ENCODE peak calls at places on chromosomes 13 and 19, in four cellular contexts. One of them, this sample, is unnamed.

GRCh38 chr13:27450921-27451461 is 627 bp upstream of the MTIF3 start:
- DNase-seq in suprapubic skin: peak
- DNase-seq in psoas muscle: peak
- DNase-seq in LNCaP clone FGC: peak
- DNase-seq in this sample: peak

GRCh38 chr13:34164585-34164984 is 346.6 kb downstream of the RFC3 start:
- DNase-seq in LNCaP clone FGC: no peak
- DNase-seq in suprapubic skin: no peak
- DNase-seq in psoas muscle: no peak
- DNase-seq in this sample: no peak

GRCh38 chr13:108629353-108629752 is at the start of gene MYO16:
- DNase-seq in psoas muscle: no peak
- DNase-seq in suprapubic skin: no peak
- DNase-seq in LNCaP clone FGC: no peak
- DNase-seq in this sample: no peak

GRCh38 chr19:58393725-58394033 is 1.8 kb upstream of the RNF225 start:
- DNase-seq in LNCaP clone FGC: no peak
- DNase-seq in suprapubic skin: no peak
- DNase-seq in psoas muscle: no peak
- DNase-seq in this sample: no peak

GRCh38 chr13:24671367-24672117 is 8.7 kb upstream of the ATP12A start:
- DNase-seq in suprapubic skin: no peak
- DNase-seq in LNCaP clone FGC: peak
- DNase-seq in psoas muscle: no peak
- DNase-seq in this sample: peak

GRCh38 chr19:33413868-33414666 is 40.6 kb downstream of the CEBPG start:
- DNase-seq in suprapubic skin: no peak
- DNase-seq in psoas muscle: no peak
- DNase-seq in LNCaP clone FGC: no peak
- DNase-seq in this sample: no peak

GRCh38 chr19:38617764-38618589 is at the start of gene MAP4K1:
- DNase-seq in LNCaP clone FGC: no peak
- DNase-seq in suprapubic skin: no peak
- DNase-seq in psoas muscle: peak
- DNase-seq in this sample: no peak

GRCh38 chr13:81409284-81409683 is 1068.4 kb upstream of the SPRY2 start:
- DNase-seq in suprapubic skin: no peak
- DNase-seq in LNCaP clone FGC: no peak
- DNase-seq in psoas muscle: no peak
- DNase-seq in this sample: no peak

GRCh38 chr19:16188521-16188920 is 3.3 kb downstream of the FAM32A start:
- DNase-seq in suprapubic skin: no peak
- DNase-seq in psoas muscle: no peak
- DNase-seq in LNCaP clone FGC: no peak
- DNase-seq in this sample: no peak

GRCh38 chr13:32041429-32041828 is 9.9 kb downstream of the FRY start:
- DNase-seq in LNCaP clone FGC: no peak
- DNase-seq in suprapubic skin: no peak
- DNase-seq in psoas muscle: no peak
- DNase-seq in this sample: no peak

GRCh38 chr13:21075303-21076264 is 14.2 kb upstream of the LATS2 start:
- DNase-seq in psoas muscle: peak
- DNase-seq in LNCaP clone FGC: no peak
- DNase-seq in suprapubic skin: no peak
- DNase-seq in this sample: peak

GRCh38 chr13:112824429-112824828 is 134.6 kb downstream of the ATP11A start:
- DNase-seq in psoas muscle: no peak
- DNase-seq in suprapubic skin: peak
- DNase-seq in LNCaP clone FGC: no peak
- DNase-seq in this sample: no peak

GRCh38 chr19:36140289-36141038 is 598 bp downstream of the CAPNS1 start:
- DNase-seq in psoas muscle: peak
- DNase-seq in suprapubic skin: peak
- DNase-seq in LNCaP clone FGC: no peak
- DNase-seq in this sample: peak

GRCh38 chr19:9782282-9782681 is 13.7 kb upstream of the ZNF846 start:
- DNase-seq in psoas muscle: no peak
- DNase-seq in suprapubic skin: no peak
- DNase-seq in LNCaP clone FGC: no peak
- DNase-seq in this sample: no peak

GRCh38 chr13:74264333-74264732 is 130.1 kb upstream of the KLF12 start:
- DNase-seq in suprapubic skin: no peak
- DNase-seq in psoas muscle: no peak
- DNase-seq in LNCaP clone FGC: no peak
- DNase-seq in this sample: no peak

GRCh38 chr13:112442483-112443090 is 66.4 kb downstream of the SPACA7 start:
- DNase-seq in suprapubic skin: peak
- DNase-seq in psoas muscle: no peak
- DNase-seq in LNCaP clone FGC: no peak
- DNase-seq in this sample: no peak

GRCh38 chr19:6041071-6041470 is 63.1 kb upstream of the RANBP3 start:
- DNase-seq in psoas muscle: no peak
- DNase-seq in suprapubic skin: no peak
- DNase-seq in LNCaP clone FGC: no peak
- DNase-seq in this sample: no peak

GRCh38 chr13:26996965-26997752 is 174.5 kb downstream of the USP12 start:
- DNase-seq in suprapubic skin: peak
- DNase-seq in LNCaP clone FGC: no peak
- DNase-seq in psoas muscle: no peak
- DNase-seq in this sample: no peak

GRCh38 chr13:106514928-106515634 is 20.4 kb downstream of the EFNB2 start:
- DNase-seq in LNCaP clone FGC: no peak
- DNase-seq in suprapubic skin: no peak
- DNase-seq in psoas muscle: no peak
- DNase-seq in this sample: no peak

GRCh38 chr13:101811440-101811839 is 359.0 kb downstream of the ITGBL1 start:
- DNase-seq in LNCaP clone FGC: no peak
- DNase-seq in psoas muscle: no peak
- DNase-seq in suprapubic skin: no peak
- DNase-seq in this sample: no peak

GRCh38 chr19:51572908-51573307 is 1.8 kb downstream of the ZNF175 start:
- DNase-seq in LNCaP clone FGC: no peak
- DNase-seq in suprapubic skin: no peak
- DNase-seq in psoas muscle: no peak
- DNase-seq in this sample: peak

GRCh38 chr13:110301606-110302131 is 5.3 kb downstream of the COL4A1 start:
- DNase-seq in psoas muscle: no peak
- DNase-seq in LNCaP clone FGC: no peak
- DNase-seq in suprapubic skin: peak
- DNase-seq in this sample: peak

GRCh38 chr13:74215420-74215819 is 81.2 kb upstream of the KLF12 start:
- DNase-seq in suprapubic skin: no peak
- DNase-seq in LNCaP clone FGC: no peak
- DNase-seq in psoas muscle: no peak
- DNase-seq in this sample: no peak

GRCh38 chr13:75139291-75139690 is 342.7 kb downstream of the TBC1D4 start:
- DNase-seq in LNCaP clone FGC: peak
- DNase-seq in psoas muscle: no peak
- DNase-seq in suprapubic skin: no peak
- DNase-seq in this sample: peak

GRCh38 chr13:48838193-48839000 is 137.3 kb upstream of the FNDC3A start:
- DNase-seq in LNCaP clone FGC: peak
- DNase-seq in psoas muscle: no peak
- DNase-seq in suprapubic skin: no peak
- DNase-seq in this sample: peak

DNA sequence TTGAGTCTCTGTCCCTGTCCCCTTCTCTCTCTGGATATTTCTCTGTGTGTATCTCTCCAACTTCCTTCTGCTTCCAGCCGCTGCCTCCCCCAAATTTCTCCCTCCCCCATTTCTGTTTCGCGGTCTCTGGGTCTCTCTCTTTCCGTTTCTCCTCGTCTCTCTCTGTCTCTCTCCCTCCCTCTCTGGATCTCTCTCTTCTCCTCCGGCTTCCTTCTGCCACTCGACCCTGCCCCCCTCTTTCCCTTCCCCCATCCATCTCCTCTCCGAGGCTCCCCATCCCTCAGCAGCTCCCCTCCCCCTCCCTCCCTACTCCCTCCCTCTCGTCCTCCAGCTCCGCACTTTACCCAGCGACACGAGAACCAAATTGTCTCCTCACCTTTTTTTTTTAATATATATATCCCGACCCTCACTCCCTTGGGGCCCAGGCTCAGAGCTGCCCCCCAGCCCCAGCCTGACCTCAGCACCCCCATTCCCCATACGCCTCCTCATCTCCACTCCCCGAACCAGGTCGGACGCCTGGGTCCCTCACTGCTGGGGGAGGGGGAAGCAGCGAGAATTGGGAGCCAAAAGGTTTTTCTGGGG is 3.5 kb upstream of the CACNG8 start:
- DNase-seq in psoas muscle: no peak
- DNase-seq in suprapubic skin: no peak
- DNase-seq in LNCaP clone FGC: no peak
- DNase-seq in this sample: no peak
- H3K4me3 ChIP-seq in psoas muscle: no peak
- H3K4me3 ChIP-seq in suprapubic skin: no peak
- H3K4me3 ChIP-seq in LNCaP clone FGC: no peak
- H3K4me3 ChIP-seq in this sample: peak

GRCh38 chr13:99971576-99972189 is at the start of gene ZIC5:
- DNase-seq in suprapubic skin: no peak
- DNase-seq in LNCaP clone FGC: no peak
- DNase-seq in psoas muscle: no peak
- DNase-seq in this sample: no peak

GRCh38 chr13:99968521-99969367 is 2.8 kb downstream of the ZIC5 start:
- DNase-seq in psoas muscle: no peak
- DNase-seq in suprapubic skin: no peak
- DNase-seq in LNCaP clone FGC: no peak
- DNase-seq in this sample: no peak

GRCh38 chr13:99970761-99971575 is 599 bp downstream of the ZIC5 start:
- DNase-seq in psoas muscle: no peak
- DNase-seq in suprapubic skin: no peak
- DNase-seq in LNCaP clone FGC: no peak
- DNase-seq in this sample: no peak

GRCh38 chr13:99969368-99969933 is 2.1 kb downstream of the ZIC5 start:
- DNase-seq in LNCaP clone FGC: no peak
- DNase-seq in suprapubic skin: no peak
- DNase-seq in psoas muscle: no peak
- DNase-seq in this sample: no peak

DNA sequence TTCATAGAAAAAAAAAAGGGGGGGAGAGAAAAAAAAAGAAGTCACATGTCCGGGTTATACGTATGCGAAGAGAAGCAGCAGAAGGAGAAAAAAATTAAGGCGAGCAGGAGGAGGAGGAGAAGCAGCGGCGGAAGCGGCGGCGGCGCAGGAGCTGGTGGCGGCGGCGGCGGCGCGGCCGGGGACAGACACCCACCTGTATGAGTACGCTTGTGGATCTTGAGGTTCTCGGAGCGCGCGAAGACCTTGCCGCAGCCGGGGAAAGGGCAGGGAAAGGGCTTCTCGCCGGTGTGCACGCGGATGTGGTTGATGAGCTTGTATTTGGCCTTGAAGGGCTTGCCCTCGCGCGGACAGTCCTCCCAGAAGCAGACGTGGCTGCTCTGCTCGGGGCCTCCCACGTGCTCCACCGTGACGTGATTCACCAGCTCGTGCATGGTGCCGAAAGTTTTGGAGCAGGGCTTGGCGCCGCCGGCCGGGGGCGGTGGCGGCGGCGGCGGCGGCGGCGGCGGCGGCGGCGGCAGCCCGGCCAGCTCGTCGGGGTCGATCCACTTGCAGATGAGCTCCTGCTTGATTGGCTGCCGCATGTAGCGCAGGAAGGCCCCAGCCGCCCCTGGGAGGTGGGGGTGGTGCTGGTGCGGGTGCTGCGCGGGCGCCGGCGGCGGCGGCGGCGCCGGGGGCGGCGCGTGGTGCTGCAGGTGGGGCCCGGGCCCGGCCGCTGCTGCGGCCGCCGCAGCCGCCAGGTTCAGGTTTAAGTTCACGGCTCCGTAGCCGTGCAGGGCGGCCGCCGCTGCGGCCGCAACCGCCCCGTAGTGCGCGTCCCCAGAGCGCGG is 1.4 kb downstream of the ZIC5 start:
- DNase-seq in LNCaP clone FGC: no peak
- DNase-seq in suprapubic skin: no peak
- DNase-seq in psoas muscle: no peak
- DNase-seq in this sample: no peak
- TF ChIP-seq CTCF in LNCaP clone FGC: no peak
- TF ChIP-seq CTCF in suprapubic skin: no peak
- TF ChIP-seq CTCF in psoas muscle: no peak
- TF ChIP-seq CTCF in this sample: no peak

DNA sequence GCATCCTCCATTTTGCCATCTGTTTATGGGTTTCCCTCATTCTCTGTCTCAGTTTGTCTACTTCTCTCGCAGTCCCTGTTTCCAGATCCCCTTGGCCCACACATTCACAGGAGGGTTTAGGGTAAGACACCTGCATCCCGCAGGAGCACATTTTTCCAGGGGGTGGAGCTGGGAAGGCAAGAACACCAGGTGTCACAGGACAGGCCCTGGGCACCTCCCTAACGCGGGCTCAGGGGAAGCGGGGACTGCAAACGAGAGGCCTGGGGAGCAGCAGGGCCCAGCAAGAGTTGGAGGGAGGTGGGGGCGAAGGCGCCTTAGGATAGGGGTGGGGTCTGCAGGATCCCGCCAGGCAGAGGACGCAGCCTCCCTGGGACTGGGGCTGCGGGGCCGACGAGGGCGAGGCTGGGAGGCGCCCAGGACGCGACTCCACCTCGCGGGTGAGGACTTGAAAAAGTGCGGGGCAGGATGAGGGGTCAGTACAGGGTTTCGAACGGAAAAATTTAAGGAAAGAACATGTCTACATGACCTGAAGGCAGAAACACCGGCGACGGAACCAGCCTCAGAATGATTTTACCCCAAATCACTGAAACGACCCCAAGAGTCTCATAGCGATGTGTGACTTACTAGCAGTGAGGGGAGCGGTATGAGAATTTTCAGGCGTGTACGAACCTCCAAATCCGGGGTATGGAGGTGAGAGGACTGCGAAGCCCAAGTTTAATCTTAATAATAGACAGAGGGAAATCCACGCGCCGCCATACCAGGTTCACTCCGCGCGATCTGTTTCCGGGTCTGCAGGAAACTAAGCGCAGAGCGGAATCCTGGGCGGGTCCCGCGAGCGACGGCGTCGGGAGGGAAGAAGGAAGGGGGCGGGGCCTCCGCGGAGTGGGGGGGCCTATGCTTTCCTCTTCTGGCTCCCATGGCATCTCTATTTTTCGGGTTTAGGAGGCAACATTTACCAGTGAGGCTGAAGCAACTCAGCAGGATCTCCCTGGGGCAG is 7.1 kb upstream of the ERVV-2 start:
- DNase-seq in LNCaP clone FGC: no peak
- DNase-seq in psoas muscle: no peak
- DNase-seq in suprapubic skin: no peak
- DNase-seq in this sample: peak
- H3K4me3 ChIP-seq in LNCaP clone FGC: no peak
- H3K4me3 ChIP-seq in psoas muscle: peak
- H3K4me3 ChIP-seq in suprapubic skin: peak
- H3K4me3 ChIP-seq in this sample: peak

GRCh38 chr19:27905074-27905473 is 1307.9 kb downstream of the UQCRFS1 start:
- DNase-seq in LNCaP clone FGC: no peak
- DNase-seq in suprapubic skin: no peak
- DNase-seq in psoas muscle: no peak
- DNase-seq in this sample: no peak
- TF ChIP-seq CTCF in LNCaP clone FGC: no peak
- TF ChIP-seq CTCF in suprapubic skin: no peak
- TF ChIP-seq CTCF in psoas muscle: no peak
- TF ChIP-seq CTCF in this sample: no peak